ENCODE peak calls at places on chromosome 16, in six cellular contexts. G, J, P, S, E and D are unnamed samples.

GRCh38 chr16:71880176-71880575 is 3.8 kb downstream of the ZNF821 start:
- DNase-seq in G (no peak), J (no peak), P (no peak), S (no peak), E (no peak), D (no peak)

GRCh38 chr16:88782454-88783390 is 2.3 kb downstream of the PIEZO1 start:
- DNase-seq in G (no peak), J (no peak), P (peak), S (peak), E (peak), D (no peak)

GRCh38 chr16:22623351-22623781 is 112.7 kb downstream of the NPIPB5 start:
- DNase-seq in G (no peak), J (no peak), P (no peak), S (peak), E (no peak), D (no peak)

GRCh38 chr16:89210904-89211515 is 6.5 kb upstream of the ZNF778 start:
- DNase-seq in G (no peak), J (no peak), P (no peak), S (peak), E (no peak), D (no peak)

GRCh38 chr16:48999508-48999907 is 282.1 kb downstream of the CBLN1 start:
- DNase-seq in G (no peak), J (no peak), P (no peak), S (no peak), E (no peak), D (no peak)

GRCh38 chr16:70523621-70524405 is at the start of gene SF3B3:
- DNase-seq in G (peak), J (peak), P (no peak), S (peak), E (no peak), D (peak)

GRCh38 chr16:967546-968295 is 3.1 kb downstream of the LMF1 start:
- DNase-seq in G (no peak), J (no peak), P (no peak), S (no peak), E (no peak), D (no peak)

GRCh38 chr16:54739381-54739780 is 191.3 kb upstream of the IRX5 start:
- DNase-seq in G (no peak), J (no peak), P (no peak), S (no peak), E (no peak), D (no peak)

GRCh38 chr16:10535461-10535860 is 44.9 kb downstream of the EMP2 start:
- DNase-seq in G (no peak), J (no peak), P (no peak), S (no peak), E (no peak), D (no peak)

GRCh38 chr16:80051040-80051439 is 450.5 kb upstream of the MAF start:
- DNase-seq in G (no peak), J (no peak), P (no peak), S (no peak), E (no peak), D (no peak)

GRCh38 chr16:80931985-80932720 is 74.5 kb downstream of the CMC2 start:
- DNase-seq in G (no peak), J (peak), P (no peak), S (peak), E (no peak), D (peak)

GRCh38 chr16:89430436-89431157 is 59.8 kb downstream of the ANKRD11 start:
- DNase-seq in G (no peak), J (no peak), P (no peak), S (no peak), E (no peak), D (no peak)

GRCh38 chr16:68265078-68265925 is 976 bp downstream of the SLC7A6 start:
- DNase-seq in G (no peak), J (peak), P (peak), S (peak), E (peak), D (no peak)